ENCODE peak calls at places on chromosomes 7 and 10, in seven cellular contexts. A, E, Y, S, P, N and T are unnamed samples.
A peak's percentile ranks its signal among the peaks of the same experiment; 100 is the strongest.

GRCh38 chr10:44383749-44384600 is 922 bp downstream of the CXCL12 start:
- DNase-seq in S (no peak), Y (no peak), A (peak; percentile 74), N (peak; percentile 43), E (peak; percentile 79), P (no peak), T (no peak)

GRCh38 chr7:151843181-151843580 is 33.7 kb downstream of the PRKAG2 start:
- DNase-seq in S (no peak), P (no peak), A (no peak), E (no peak), Y (no peak), N (no peak), T (no peak)

GRCh38 chr10:61460835-61461234 is 7.7 kb upstream of the TMEM26 start:
- DNase-seq in P (no peak), S (no peak), A (no peak), E (no peak), Y (no peak), N (no peak), T (no peak)

GRCh38 chr7:120272261-120272895 is 597 bp upstream of the KCND2 start:
- DNase-seq in A (peak; percentile 74), S (no peak), E (peak; percentile 78), P (peak; percentile 47), N (peak; percentile 72), Y (peak; percentile 60), T (no peak)

GRCh38 chr10:73650537-73651331 is 5.1 kb downstream of the SYNPO2L start:
- DNase-seq in P (no peak), A (no peak), E (peak; percentile 86), Y (no peak), S (no peak), N (no peak), T (no peak)

GRCh38 chr10:128881086-128881485 is 586.0 kb upstream of the MGMT start:
- DNase-seq in S (no peak), N (no peak), E (no peak), P (no peak), A (peak; percentile 13), Y (no peak), T (no peak)

GRCh38 chr7:141074997-141075396 is 1.1 kb downstream of the TMEM178B start:
- DNase-seq in A (no peak), S (no peak), Y (no peak), N (peak; percentile 33), E (no peak), P (no peak), T (no peak)

GRCh38 chr7:69635572-69636190 is 37.4 kb downstream of the AUTS2 start:
- DNase-seq in N (no peak), E (peak; percentile 4), S (no peak), P (no peak), Y (no peak), A (no peak), T (no peak)

GRCh38 chr10:97333351-97333600 is 1.3 kb downstream of the FRAT2 start:
- DNase-seq in A (peak; percentile 79), P (no peak), Y (peak; percentile 66), E (peak; percentile 61), N (peak; percentile 58), S (no peak), T (no peak)

GRCh38 chr10:133530506-133530905 is 3.3 kb downstream of the CYP2E1 start:
- DNase-seq in S (no peak), A (no peak), P (no peak), N (no peak), Y (no peak), E (no peak), T (no peak)

GRCh38 chr10:97737770-97738265 is 890 bp downstream of the ZFYVE27 start:
- DNase-seq in E (no peak), S (no peak), Y (no peak), N (no peak), P (no peak), A (no peak), T (no peak)

GRCh38 chr7:52944916-52945315 is 90.5 kb upstream of the POM121L12 start:
- DNase-seq in A (no peak), N (no peak), P (no peak), Y (no peak), E (no peak), S (no peak), T (no peak)

DNA sequence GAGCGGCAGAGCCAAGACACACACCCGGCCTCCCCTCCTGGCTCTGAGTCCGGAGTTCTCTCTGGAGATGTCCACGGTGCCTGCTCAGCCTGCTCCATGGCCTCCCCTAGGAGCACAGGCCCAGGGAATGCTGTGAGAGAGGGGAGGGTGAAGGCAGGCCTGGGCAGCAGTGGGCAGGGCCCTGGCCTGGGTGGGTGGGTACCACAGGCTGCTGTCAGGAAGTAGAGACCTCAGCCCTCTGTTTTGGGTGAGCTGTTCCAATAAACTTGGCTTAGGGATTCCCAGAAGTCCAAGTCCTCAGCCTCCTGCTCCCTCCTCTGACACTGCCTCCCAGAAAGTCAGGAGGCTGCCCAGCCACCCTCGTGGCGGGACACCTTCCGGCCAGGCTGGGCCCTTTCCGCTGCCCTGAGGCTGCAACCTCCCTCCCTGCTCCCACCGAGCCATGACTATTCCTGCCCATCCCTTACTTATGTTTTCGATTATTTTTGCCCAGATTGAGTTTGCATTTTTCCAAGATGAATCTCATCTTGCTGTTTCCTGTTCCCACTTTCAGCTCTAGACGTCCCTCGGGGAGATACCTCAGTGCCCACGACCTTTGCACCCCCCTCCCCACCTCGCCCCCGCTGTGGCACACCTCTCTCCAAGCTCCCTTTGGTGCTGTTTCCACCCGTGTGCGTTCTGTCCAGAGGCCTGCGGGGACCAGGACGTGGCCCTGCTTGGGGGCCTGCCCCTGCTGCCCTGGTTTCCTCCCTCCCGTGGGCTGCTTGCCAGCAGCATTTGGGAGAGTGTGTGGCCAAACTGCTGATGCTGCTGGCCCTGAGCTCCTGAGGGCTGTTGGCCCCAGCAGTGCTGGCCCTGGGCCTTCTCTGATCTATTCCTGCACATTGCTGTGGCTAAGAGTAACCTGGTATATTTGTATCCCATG is 5.8 kb upstream of the POLM start:
- DNase-seq in P (no peak), E (peak; percentile 96), S (no peak), N (peak; percentile 82), A (no peak), Y (no peak), T (no peak)
- H3K4me1 ChIP-seq in P (peaks cover 3% of the 10 kb centered on the region), E (peaks cover 53% of the 10 kb centered on the region), S (no peaks in the 10 kb centered on the region), N (peaks cover 14% of the 10 kb centered on the region), A (no peaks in the 10 kb centered on the region), Y (no peaks in the 10 kb centered on the region), T (no peaks in the 10 kb centered on the region)

GRCh38 chr10:650691-651615 is 38.5 kb downstream of the DIP2C start:
- DNase-seq in E (peak; percentile 78), Y (no peak), P (no peak), S (no peak), N (no peak), A (peak; percentile 28), T (no peak)
- H3K4me1 ChIP-seq in E (peaks cover 17% of the 10 kb centered on the region), Y (no peaks in the 10 kb centered on the region), P (peaks cover 15% of the 10 kb centered on the region), S (no peaks in the 10 kb centered on the region), N (peaks cover 19% of the 10 kb centered on the region), A (peaks cover 12% of the 10 kb centered on the region), T (peaks cover 41% of the 10 kb centered on the region)

GRCh38 chr10:49277973-49278372 is 21.0 kb upstream of the C10orf71 start:
- DNase-seq in N (no peak), S (no peak), E (no peak), P (no peak), Y (no peak), A (peak; percentile 37), T (no peak)

GRCh38 chr10:49280001-49280408 is 19.0 kb upstream of the C10orf71 start:
- DNase-seq in N (no peak), Y (no peak), S (no peak), P (no peak), E (peak; percentile 90), A (no peak), T (no peak)

GRCh38 chr10:49275896-49276295 is 23.1 kb upstream of the C10orf71 start:
- DNase-seq in S (no peak), N (no peak), A (peak; percentile 23), E (no peak), Y (no peak), P (no peak), T (no peak)

GRCh38 chr10:49279015-49279880 is 19.7 kb upstream of the C10orf71 start:
- DNase-seq in A (peak; percentile 17), N (no peak), P (no peak), S (no peak), E (no peak), Y (no peak), T (no peak)

GRCh38 chr10:49278497-49278902 is 20.5 kb upstream of the C10orf71 start:
- DNase-seq in A (peak; percentile 27), S (no peak), N (peak; percentile 50), Y (no peak), E (no peak), P (no peak), T (no peak)
- H3K4me1 ChIP-seq in A (no peaks in the 10 kb centered on the region), S (no peaks in the 10 kb centered on the region), N (peaks cover 16% of the 10 kb centered on the region), Y (no peaks in the 10 kb centered on the region), E (peaks cover 5% of the 10 kb centered on the region), P (no peaks in the 10 kb centered on the region), T (no peaks in the 10 kb centered on the region)

GRCh38 chr7:55095672-55096071 is 76.9 kb downstream of the EGFR start:
- DNase-seq in N (no peak), A (no peak), E (no peak), P (no peak), S (no peak), Y (no peak), T (no peak)
- H3K4me1 ChIP-seq in N (peaks cover 53% of the 10 kb centered on the region), A (no peaks in the 10 kb centered on the region), E (peaks cover 22% of the 10 kb centered on the region), P (peaks cover 46% of the 10 kb centered on the region), S (no peaks in the 10 kb centered on the region), Y (no peaks in the 10 kb centered on the region), T (peaks cover 37% of the 10 kb centered on the region)

DNA sequence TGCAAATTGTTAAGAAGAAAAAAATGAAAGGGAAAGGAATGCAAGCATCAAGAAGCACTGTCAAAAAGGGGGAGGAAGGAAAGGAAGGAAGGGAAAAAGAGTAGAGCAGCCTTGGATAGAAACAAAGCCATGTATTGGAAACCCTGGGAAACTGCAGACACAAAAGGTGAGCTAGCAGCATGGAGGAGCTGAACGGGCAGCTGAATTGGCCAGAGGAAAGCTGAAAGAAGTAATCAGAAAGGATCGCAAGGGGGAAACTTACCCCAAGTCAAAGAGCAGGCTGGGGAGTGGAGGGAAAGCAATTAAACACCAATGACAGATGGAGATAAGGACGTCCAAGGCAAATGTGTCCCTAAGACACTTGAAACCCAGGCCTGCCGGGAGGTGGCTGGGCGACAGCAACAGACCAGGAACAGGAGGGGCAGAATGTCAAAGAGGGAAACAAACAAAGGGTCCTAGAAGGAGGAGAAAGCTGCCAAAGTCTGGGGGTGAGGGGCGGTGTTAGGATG is 93.8 kb upstream of the SVIL start:
- DNase-seq in P (no peak), E (no peak), A (no peak), N (no peak), S (no peak), Y (no peak), T (no peak)
- H3K4me1 ChIP-seq in P (no peaks in the 10 kb centered on the region), E (no peaks in the 10 kb centered on the region), A (no peaks in the 10 kb centered on the region), N (peaks cover 11% of the 10 kb centered on the region), S (peaks cover 17% of the 10 kb centered on the region), Y (no peaks in the 10 kb centered on the region), T (peaks cover 40% of the 10 kb centered on the region)

GRCh38 chr7:1536768-1537630 is 6.5 kb downstream of the MAFK start:
- DNase-seq in Y (peak; percentile 95), N (peak; percentile 87), S (no peak), E (peak; percentile 100), P (peak; percentile 90), A (peak; percentile 94), T (peak; percentile 91)
- H3K4me1 ChIP-seq in Y (peaks cover 36% of the 10 kb centered on the region), N (peaks cover 53% of the 10 kb centered on the region), S (peaks cover 22% of the 10 kb centered on the region), E (peaks cover 37% of the 10 kb centered on the region), P (peaks cover 73% of the 10 kb centered on the region), A (peaks cover 11% of the 10 kb centered on the region), T (peaks cover 44% of the 10 kb centered on the region)

GRCh38 chr7:18082169-18082568 is 54.5 kb upstream of the PRPS1L1 start:
- DNase-seq in S (no peak), P (no peak), Y (no peak), E (no peak), N (no peak), A (no peak), T (no peak)
- H3K4me1 ChIP-seq in S (no peaks in the 10 kb centered on the region), P (peaks cover 4% of the 10 kb centered on the region), Y (peaks cover 3% of the 10 kb centered on the region), E (peaks cover under 1% of the 10 kb centered on the region), N (peaks cover 8% of the 10 kb centered on the region), A (no peaks in the 10 kb centered on the region), T (peaks cover 7% of the 10 kb centered on the region)